ENCODE peak calls at places on chromosomes 3 and 15, in ten cellular contexts. One of them, this sample, is unnamed.

GRCh38 chr15:31360843-31361763 is 34.5 kb downstream of the KLF13 start:
- DNase-seq in lower lobe of right lung: peak
- DNase-seq in epithelial cell of esophagus: peak
- DNase-seq in fibroblast of the aortic adventitia: no peak
- DNase-seq in brain microvascular endothelial cell: no peak
- DNase-seq in cardiac fibroblast: no peak
- DNase-seq in neural progenitor cell: peak
- DNase-seq in endothelial cell: no peak
- DNase-seq in stomach: peak
- DNase-seq in PC-3: no peak
- DNase-seq in this sample: no peak

GRCh38 chr3:141405581-141405980 is 37.3 kb downstream of the ZBTB38 start:
- DNase-seq in lower lobe of right lung: no peak
- DNase-seq in brain microvascular endothelial cell: peak
- DNase-seq in endothelial cell: no peak
- DNase-seq in neural progenitor cell: no peak
- DNase-seq in stomach: no peak
- DNase-seq in epithelial cell of esophagus: no peak
- DNase-seq in cardiac fibroblast: no peak
- DNase-seq in fibroblast of the aortic adventitia: peak
- DNase-seq in PC-3: no peak
- DNase-seq in this sample: no peak

GRCh38 chr3:113174806-113175490 is 36.4 kb upstream of the BOC start:
- DNase-seq in cardiac fibroblast: peak
- DNase-seq in lower lobe of right lung: no peak
- DNase-seq in endothelial cell: no peak
- DNase-seq in epithelial cell of esophagus: no peak
- DNase-seq in neural progenitor cell: no peak
- DNase-seq in stomach: no peak
- DNase-seq in brain microvascular endothelial cell: no peak
- DNase-seq in PC-3: no peak
- DNase-seq in fibroblast of the aortic adventitia: no peak
- DNase-seq in this sample: no peak

GRCh38 chr15:42523331-42523730 is 25.3 kb downstream of the LRRC57 start:
- DNase-seq in epithelial cell of esophagus: no peak
- DNase-seq in fibroblast of the aortic adventitia: no peak
- DNase-seq in neural progenitor cell: no peak
- DNase-seq in endothelial cell: no peak
- DNase-seq in lower lobe of right lung: no peak
- DNase-seq in brain microvascular endothelial cell: no peak
- DNase-seq in PC-3: no peak
- DNase-seq in cardiac fibroblast: no peak
- DNase-seq in stomach: no peak
- DNase-seq in this sample: no peak

GRCh38 chr15:48096813-48097212 is 24.0 kb upstream of the SLC24A5 start:
- DNase-seq in brain microvascular endothelial cell: peak
- DNase-seq in cardiac fibroblast: peak
- DNase-seq in stomach: no peak
- DNase-seq in lower lobe of right lung: no peak
- DNase-seq in neural progenitor cell: no peak
- DNase-seq in epithelial cell of esophagus: peak
- DNase-seq in endothelial cell: no peak
- DNase-seq in fibroblast of the aortic adventitia: peak
- DNase-seq in PC-3: peak
- DNase-seq in this sample: no peak

GRCh38 chr3:177590826-177591225 is 393.5 kb upstream of the TBL1XR1 start:
- DNase-seq in neural progenitor cell: no peak
- DNase-seq in cardiac fibroblast: peak
- DNase-seq in PC-3: no peak
- DNase-seq in lower lobe of right lung: no peak
- DNase-seq in brain microvascular endothelial cell: no peak
- DNase-seq in stomach: no peak
- DNase-seq in endothelial cell: no peak
- DNase-seq in epithelial cell of esophagus: peak
- DNase-seq in fibroblast of the aortic adventitia: no peak
- DNase-seq in this sample: no peak

GRCh38 chr15:94164202-94164807 is 67.1 kb upstream of the MCTP2 start:
- DNase-seq in stomach: peak
- DNase-seq in PC-3: peak
- DNase-seq in lower lobe of right lung: no peak
- DNase-seq in fibroblast of the aortic adventitia: peak
- DNase-seq in endothelial cell: peak
- DNase-seq in cardiac fibroblast: peak
- DNase-seq in brain microvascular endothelial cell: peak
- DNase-seq in epithelial cell of esophagus: peak
- DNase-seq in neural progenitor cell: peak
- DNase-seq in this sample: no peak

GRCh38 chr3:157368171-157368570 is 68.5 kb upstream of the PTX3 start:
- DNase-seq in epithelial cell of esophagus: no peak
- DNase-seq in endothelial cell: no peak
- DNase-seq in stomach: no peak
- DNase-seq in fibroblast of the aortic adventitia: no peak
- DNase-seq in cardiac fibroblast: no peak
- DNase-seq in PC-3: no peak
- DNase-seq in neural progenitor cell: no peak
- DNase-seq in lower lobe of right lung: no peak
- DNase-seq in brain microvascular endothelial cell: no peak
- DNase-seq in this sample: no peak

GRCh38 chr15:34114739-34115138 is 12.9 kb downstream of the PGBD4 start:
- DNase-seq in PC-3: no peak
- DNase-seq in stomach: no peak
- DNase-seq in endothelial cell: no peak
- DNase-seq in brain microvascular endothelial cell: no peak
- DNase-seq in epithelial cell of esophagus: no peak
- DNase-seq in cardiac fibroblast: no peak
- DNase-seq in fibroblast of the aortic adventitia: no peak
- DNase-seq in neural progenitor cell: no peak
- DNase-seq in lower lobe of right lung: no peak
- DNase-seq in this sample: no peak

GRCh38 chr15:34106423-34106822 is 4.5 kb downstream of the PGBD4 start:
- DNase-seq in brain microvascular endothelial cell: no peak
- DNase-seq in neural progenitor cell: no peak
- DNase-seq in endothelial cell: no peak
- DNase-seq in PC-3: no peak
- DNase-seq in stomach: no peak
- DNase-seq in cardiac fibroblast: no peak
- DNase-seq in lower lobe of right lung: no peak
- DNase-seq in fibroblast of the aortic adventitia: no peak
- DNase-seq in epithelial cell of esophagus: no peak
- DNase-seq in this sample: no peak

GRCh38 chr15:34114215-34114614 is 12.3 kb downstream of the PGBD4 start:
- DNase-seq in epithelial cell of esophagus: no peak
- DNase-seq in endothelial cell: no peak
- DNase-seq in lower lobe of right lung: no peak
- DNase-seq in stomach: no peak
- DNase-seq in PC-3: no peak
- DNase-seq in neural progenitor cell: no peak
- DNase-seq in brain microvascular endothelial cell: no peak
- DNase-seq in cardiac fibroblast: no peak
- DNase-seq in fibroblast of the aortic adventitia: no peak
- DNase-seq in this sample: no peak

GRCh38 chr15:34107315-34107714 is 5.4 kb downstream of the PGBD4 start:
- DNase-seq in PC-3: no peak
- DNase-seq in lower lobe of right lung: no peak
- DNase-seq in fibroblast of the aortic adventitia: no peak
- DNase-seq in epithelial cell of esophagus: no peak
- DNase-seq in endothelial cell: no peak
- DNase-seq in stomach: no peak
- DNase-seq in neural progenitor cell: no peak
- DNase-seq in brain microvascular endothelial cell: no peak
- DNase-seq in cardiac fibroblast: no peak
- DNase-seq in this sample: no peak

GRCh38 chr15:34109775-34110663 is 8.1 kb downstream of the PGBD4 start:
- DNase-seq in epithelial cell of esophagus: peak
- DNase-seq in brain microvascular endothelial cell: peak
- DNase-seq in PC-3: peak
- DNase-seq in lower lobe of right lung: no peak
- DNase-seq in neural progenitor cell: peak
- DNase-seq in cardiac fibroblast: peak
- DNase-seq in stomach: no peak
- DNase-seq in endothelial cell: peak
- DNase-seq in fibroblast of the aortic adventitia: peak
- DNase-seq in this sample: no peak
- TF ChIP-seq CTCF in epithelial cell of esophagus: peak
- TF ChIP-seq CTCF in brain microvascular endothelial cell: peak
- TF ChIP-seq CTCF in PC-3: peak
- TF ChIP-seq CTCF in lower lobe of right lung: peak
- TF ChIP-seq CTCF in neural progenitor cell: peak
- TF ChIP-seq CTCF in cardiac fibroblast: peak
- TF ChIP-seq CTCF in stomach: peak
- TF ChIP-seq CTCF in endothelial cell: peak
- TF ChIP-seq CTCF in fibroblast of the aortic adventitia: peak
- TF ChIP-seq CTCF in this sample: peak

DNA sequence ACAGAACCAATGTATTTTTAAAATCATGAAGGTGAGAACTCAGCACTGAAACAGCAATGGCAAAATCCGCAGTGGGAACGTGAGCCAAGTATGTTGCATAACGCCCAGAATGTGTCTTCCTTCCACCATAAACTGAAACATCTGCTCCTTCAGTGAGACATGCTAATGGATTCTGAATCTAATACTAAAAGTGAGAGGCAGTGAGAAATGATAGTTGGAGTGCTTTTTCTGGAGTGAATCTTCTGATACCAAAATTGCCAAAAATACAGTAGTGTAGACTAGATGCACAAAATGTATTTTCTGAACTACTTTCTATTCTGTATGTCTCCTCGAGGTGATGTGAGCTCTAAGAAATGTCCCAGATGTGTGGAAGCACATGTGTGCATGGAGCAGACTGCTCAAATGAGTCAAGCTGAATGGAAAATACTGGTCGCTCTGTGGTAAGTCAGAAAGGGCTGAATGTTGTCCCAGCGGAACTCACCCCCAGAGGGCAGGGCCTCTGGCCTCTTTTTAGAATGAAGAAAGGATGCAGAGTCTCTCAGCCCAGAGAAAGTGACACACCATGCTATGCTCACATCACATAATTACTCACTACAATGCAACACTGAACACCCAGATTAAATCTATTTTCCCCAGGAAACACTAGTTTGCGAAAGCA is 73.0 kb downstream of the ATP10A start:
- DNase-seq in lower lobe of right lung: no peak
- DNase-seq in neural progenitor cell: no peak
- DNase-seq in PC-3: peak
- DNase-seq in fibroblast of the aortic adventitia: peak
- DNase-seq in cardiac fibroblast: peak
- DNase-seq in epithelial cell of esophagus: no peak
- DNase-seq in stomach: peak
- DNase-seq in brain microvascular endothelial cell: peak
- DNase-seq in endothelial cell: no peak
- DNase-seq in this sample: no peak
- TF ChIP-seq CTCF in lower lobe of right lung: no peak
- TF ChIP-seq CTCF in neural progenitor cell: no peak
- TF ChIP-seq CTCF in PC-3: no peak
- TF ChIP-seq CTCF in fibroblast of the aortic adventitia: peak
- TF ChIP-seq CTCF in cardiac fibroblast: peak
- TF ChIP-seq CTCF in epithelial cell of esophagus: no peak
- TF ChIP-seq CTCF in stomach: no peak
- TF ChIP-seq CTCF in brain microvascular endothelial cell: peak
- TF ChIP-seq CTCF in endothelial cell: no peak
- TF ChIP-seq CTCF in this sample: no peak

GRCh38 chr3:41888368-41889076 is 73.4 kb downstream of the ULK4 start:
- DNase-seq in stomach: no peak
- DNase-seq in brain microvascular endothelial cell: no peak
- DNase-seq in fibroblast of the aortic adventitia: no peak
- DNase-seq in lower lobe of right lung: no peak
- DNase-seq in cardiac fibroblast: no peak
- DNase-seq in PC-3: peak
- DNase-seq in epithelial cell of esophagus: peak
- DNase-seq in endothelial cell: no peak
- DNase-seq in neural progenitor cell: peak
- DNase-seq in this sample: no peak

GRCh38 chr3:41898631-41899030 is 63.3 kb downstream of the ULK4 start:
- DNase-seq in stomach: no peak
- DNase-seq in brain microvascular endothelial cell: no peak
- DNase-seq in PC-3: no peak
- DNase-seq in neural progenitor cell: no peak
- DNase-seq in epithelial cell of esophagus: no peak
- DNase-seq in fibroblast of the aortic adventitia: no peak
- DNase-seq in endothelial cell: no peak
- DNase-seq in lower lobe of right lung: no peak
- DNase-seq in cardiac fibroblast: no peak
- DNase-seq in this sample: no peak

DNA sequence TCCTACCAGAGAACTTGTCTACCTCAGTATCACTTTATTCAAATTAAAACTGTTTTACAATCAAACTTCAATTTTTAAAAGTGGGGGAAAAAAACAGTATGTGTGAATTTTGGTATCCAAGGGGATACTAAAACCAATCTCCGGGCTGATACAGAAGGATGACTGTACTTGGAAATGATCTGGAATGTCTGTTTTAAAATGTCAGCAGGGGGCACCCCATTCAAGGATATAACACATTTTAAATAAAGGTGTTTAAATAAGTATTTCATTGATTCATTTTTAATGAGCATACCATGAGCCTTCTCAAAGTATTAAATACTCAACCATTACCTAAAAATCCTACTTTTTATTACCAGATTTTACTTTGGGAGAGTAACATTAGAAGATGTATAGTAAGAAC is 67.9 kb downstream of the ULK4 start:
- DNase-seq in fibroblast of the aortic adventitia: peak
- DNase-seq in cardiac fibroblast: peak
- DNase-seq in endothelial cell: peak
- DNase-seq in lower lobe of right lung: no peak
- DNase-seq in stomach: no peak
- DNase-seq in brain microvascular endothelial cell: peak
- DNase-seq in epithelial cell of esophagus: peak
- DNase-seq in neural progenitor cell: peak
- DNase-seq in PC-3: peak
- DNase-seq in this sample: no peak
- TF ChIP-seq CTCF in fibroblast of the aortic adventitia: peak
- TF ChIP-seq CTCF in cardiac fibroblast: peak
- TF ChIP-seq CTCF in endothelial cell: peak
- TF ChIP-seq CTCF in lower lobe of right lung: peak
- TF ChIP-seq CTCF in stomach: no peak
- TF ChIP-seq CTCF in brain microvascular endothelial cell: peak
- TF ChIP-seq CTCF in epithelial cell of esophagus: peak
- TF ChIP-seq CTCF in neural progenitor cell: peak
- TF ChIP-seq CTCF in PC-3: peak
- TF ChIP-seq CTCF in this sample: peak

DNA sequence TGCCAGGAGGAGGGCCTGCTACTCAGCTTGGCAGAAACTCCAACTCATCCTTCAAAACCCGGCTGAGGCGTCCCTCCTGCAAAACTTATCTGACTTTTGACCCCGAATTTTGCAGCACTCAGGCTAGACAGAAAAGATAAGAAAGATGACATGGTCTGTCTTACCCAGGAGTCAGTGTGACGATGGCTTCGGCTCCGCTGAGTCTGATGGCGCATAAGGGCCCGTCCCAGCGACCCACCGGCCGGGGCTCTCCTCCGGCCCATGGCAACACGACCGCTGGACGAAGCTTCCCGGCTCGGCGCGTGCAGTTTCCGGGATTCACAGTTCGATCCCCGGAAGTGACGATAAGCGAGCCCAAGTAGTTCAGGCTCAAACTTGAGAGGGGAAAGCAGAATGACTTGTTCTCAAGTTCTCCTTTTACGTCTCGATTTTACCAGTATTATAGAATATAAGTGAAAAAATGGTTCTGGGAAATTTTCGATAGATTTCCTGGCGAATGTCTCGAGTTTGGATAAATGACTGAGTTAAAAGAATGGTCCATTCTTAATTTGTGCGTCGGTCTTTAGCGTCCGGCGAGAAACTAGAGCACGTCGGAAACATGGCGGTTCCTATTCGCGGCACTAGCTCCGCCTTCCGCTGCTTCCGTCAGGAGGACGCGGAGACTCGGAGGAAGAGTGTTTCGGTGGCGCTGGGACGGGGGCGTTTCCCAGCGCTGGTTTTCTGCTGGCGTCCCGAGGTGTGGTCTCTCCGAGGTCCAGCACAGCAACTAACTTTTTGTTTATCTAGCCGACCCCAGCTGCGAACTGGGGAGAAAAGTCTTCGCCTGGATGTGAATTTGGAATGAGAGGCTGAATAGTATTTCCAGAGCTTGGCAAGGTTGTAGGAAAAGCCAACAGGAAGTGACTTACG is at the start of gene LSG1:
- DNase-seq in fibroblast of the aortic adventitia: peak
- DNase-seq in endothelial cell: peak
- DNase-seq in cardiac fibroblast: peak
- DNase-seq in epithelial cell of esophagus: peak
- DNase-seq in brain microvascular endothelial cell: peak
- DNase-seq in neural progenitor cell: peak
- DNase-seq in PC-3: peak
- DNase-seq in stomach: peak
- DNase-seq in lower lobe of right lung: peak
- DNase-seq in this sample: peak
- TF ChIP-seq CTCF in fibroblast of the aortic adventitia: no peak
- TF ChIP-seq CTCF in endothelial cell: no peak
- TF ChIP-seq CTCF in cardiac fibroblast: no peak
- TF ChIP-seq CTCF in epithelial cell of esophagus: no peak
- TF ChIP-seq CTCF in brain microvascular endothelial cell: no peak
- TF ChIP-seq CTCF in neural progenitor cell: no peak
- TF ChIP-seq CTCF in PC-3: no peak
- TF ChIP-seq CTCF in stomach: no peak
- TF ChIP-seq CTCF in lower lobe of right lung: no peak
- TF ChIP-seq CTCF in this sample: no peak

This sample was measured in D721Med.